ENCODE peak calls at places on chromosomes 7 and 10, in ten cellular contexts. M, Y, T, A, W, J, U, E, I and Q are unnamed samples. For H3K4me1, the result is how much of the 10 kb centered on the place peaks cover.

GRCh38 chr10:78717200-78717599 is 351.6 kb upstream of the ZMIZ1 start:
- DNase-seq in M (no peak), Y (no peak), T (no peak), A (peak), W (no peak), J (no peak), U (no peak), E (no peak), I (no peak), Q (no peak)

GRCh38 chr10:2866569-2866968 is 200.8 kb upstream of the PFKP start:
- DNase-seq in M (no peak), Y (no peak), T (no peak), A (no peak), W (no peak), J (no peak), U (no peak), E (no peak), I (no peak), Q (no peak)

GRCh38 chr10:110460111-110460809 is 37.4 kb upstream of the DUSP5 start:
- DNase-seq in M (peak), Y (no peak), T (peak), A (peak), W (peak), J (no peak), U (peak), E (no peak), I (no peak), Q (no peak)

GRCh38 chr10:20598590-20598989 is 298.5 kb downstream of the NEBL start:
- DNase-seq in M (no peak), Y (no peak), T (no peak), A (no peak), W (no peak), J (peak), U (no peak), E (no peak), I (no peak), Q (no peak)

GRCh38 chr10:104076743-104077160 is 8.9 kb downstream of the COL17A1 start:
- DNase-seq in M (peak), Y (no peak), T (no peak), A (peak), W (no peak), J (no peak), U (peak), E (no peak), I (no peak), Q (peak)

GRCh38 chr10:100825946-100826660 is 80.7 kb downstream of the PAX2 start:
- DNase-seq in M (no peak), Y (no peak), T (peak), A (no peak), W (no peak), J (peak), U (no peak), E (no peak), I (no peak), Q (no peak)

GRCh38 chr10:127415901-127416630 is 133.0 kb upstream of the NPS start:
- DNase-seq in M (no peak), Y (no peak), T (peak), A (no peak), W (no peak), J (no peak), U (no peak), E (no peak), I (no peak), Q (no peak)

GRCh38 chr7:36547361-36547760 is 157.7 kb downstream of the ANLN start:
- DNase-seq in M (no peak), Y (no peak), T (no peak), A (no peak), W (no peak), J (no peak), U (no peak), E (no peak), I (no peak), Q (no peak)

GRCh38 chr10:107653832-107654287 is 489.4 kb upstream of the SORCS1 start:
- DNase-seq in M (no peak), Y (no peak), T (no peak), A (peak), W (no peak), J (no peak), U (no peak), E (no peak), I (no peak), Q (no peak)

GRCh38 chr10:58651040-58651439 is 138.4 kb downstream of the BICC1 start:
- DNase-seq in M (no peak), Y (no peak), T (no peak), A (no peak), W (peak), J (no peak), U (no peak), E (no peak), I (no peak), Q (no peak)

GRCh38 chr10:95295031-95295755 is 4.4 kb upstream of the PDLIM1 start:
- DNase-seq in M (peak), Y (peak), T (peak), A (peak), W (no peak), J (no peak), U (peak), E (peak), I (no peak), Q (peak)

GRCh38 chr10:72275351-72276012 is 1.8 kb downstream of the DDIT4 start:
- DNase-seq in M (no peak), Y (peak), T (no peak), A (peak), W (no peak), J (no peak), U (no peak), E (peak), I (no peak), Q (no peak)

GRCh38 chr10:124740374-124741280 is 3.6 kb downstream of the FAM53B start:
- DNase-seq in M (no peak), Y (peak), T (peak), A (peak), W (no peak), J (no peak), U (peak), E (no peak), I (no peak), Q (peak)

GRCh38 chr7:139583826-139584553 is 60.5 kb downstream of the CLEC2L start:
- DNase-seq in M (peak), Y (no peak), T (peak), A (no peak), W (no peak), J (no peak), U (no peak), E (no peak), I (no peak), Q (no peak)

GRCh38 chr7:128217030-128217805 is 23.9 kb upstream of the LEP start:
- DNase-seq in M (no peak), Y (no peak), T (peak), A (no peak), W (no peak), J (no peak), U (no peak), E (peak), I (no peak), Q (no peak)

GRCh38 chr10:22230331-22230833 is 12.6 kb upstream of the EBLN1 start:
- DNase-seq in M (no peak), Y (no peak), T (no peak), A (no peak), W (peak), J (no peak), U (peak), E (no peak), I (no peak), Q (peak)

GRCh38 chr10:47371629-47372485 is 12.2 kb downstream of the ZNF488 start:
- DNase-seq in M (peak), Y (no peak), T (peak), A (no peak), W (peak), J (peak), U (no peak), E (no peak), I (no peak), Q (no peak)

GRCh38 chr10:129647563-129647962 is 180.5 kb downstream of the MGMT start:
- DNase-seq in M (no peak), Y (no peak), T (no peak), A (no peak), W (no peak), J (no peak), U (no peak), E (no peak), I (no peak), Q (no peak)

GRCh38 chr7:108459922-108460551 is 3.8 kb upstream of the NRCAM start:
- DNase-seq in M (no peak), Y (no peak), T (no peak), A (no peak), W (peak), J (no peak), U (peak), E (peak), I (no peak), Q (no peak)

GRCh38 chr7:133130166-133130565 is 48.3 kb upstream of the CHCHD3 start:
- DNase-seq in M (no peak), Y (no peak), T (no peak), A (no peak), W (no peak), J (no peak), U (no peak), E (no peak), I (no peak), Q (no peak)

GRCh38 chr7:133135451-133135850 is 53.6 kb upstream of the CHCHD3 start:
- DNase-seq in M (no peak), Y (no peak), T (no peak), A (no peak), W (no peak), J (no peak), U (no peak), E (no peak), I (no peak), Q (no peak)

GRCh38 chr7:133139350-133139749 is 57.5 kb upstream of the CHCHD3 start:
- DNase-seq in M (no peak), Y (no peak), T (no peak), A (no peak), W (no peak), J (no peak), U (peak), E (no peak), I (no peak), Q (no peak)

GRCh38 chr7:133134810-133135209 is 52.9 kb upstream of the CHCHD3 start:
- DNase-seq in M (no peak), Y (no peak), T (no peak), A (no peak), W (no peak), J (no peak), U (no peak), E (no peak), I (no peak), Q (no peak)
- H3K4me1 ChIP-seq in M (under half), Y (under half), T (under half), A (under half), W (under half), J (under half), U (under half), E (under half), I (under half), Q (under half)

GRCh38 chr10:61758440-61758839 is 95.7 kb downstream of the CABCOCO1 start:
- DNase-seq in M (no peak), Y (no peak), T (no peak), A (no peak), W (no peak), J (no peak), U (peak), E (no peak), I (no peak), Q (no peak)

GRCh38 chr10:61763778-61764177 is 101.0 kb downstream of the CABCOCO1 start:
- DNase-seq in M (no peak), Y (no peak), T (no peak), A (no peak), W (no peak), J (no peak), U (no peak), E (no peak), I (no peak), Q (no peak)

GRCh38 chr10:61759751-61760150 is 97.0 kb downstream of the CABCOCO1 start:
- DNase-seq in M (no peak), Y (no peak), T (no peak), A (no peak), W (no peak), J (no peak), U (no peak), E (no peak), I (no peak), Q (no peak)

GRCh38 chr10:61761825-61762217 is 99.1 kb downstream of the CABCOCO1 start:
- DNase-seq in M (no peak), Y (no peak), T (no peak), A (peak), W (no peak), J (no peak), U (no peak), E (no peak), I (no peak), Q (peak)

GRCh38 chr10:61760943-61761824 is 98.5 kb downstream of the CABCOCO1 start:
- DNase-seq in M (no peak), Y (no peak), T (no peak), A (peak), W (no peak), J (no peak), U (peak), E (no peak), I (no peak), Q (no peak)
- H3K4me3 ChIP-seq in M (no peak), Y (no peak), T (no peak), A (no peak), W (no peak), J (no peak), U (no peak), E (no peak), I (no peak), Q (no peak)

GRCh38 chr10:12042409-12042796 is 206 bp downstream of the UPF2 start:
- DNase-seq in M (peak), Y (peak), T (peak), A (peak), W (no peak), J (no peak), U (no peak), E (peak), I (no peak), Q (no peak)

GRCh38 chr10:12045610-12046009 is 3.0 kb upstream of the UPF2 start:
- DNase-seq in M (no peak), Y (no peak), T (no peak), A (no peak), W (no peak), J (no peak), U (no peak), E (no peak), I (no peak), Q (no peak)

GRCh38 chr10:12042797-12043651 is at the start of gene UPF2:
- DNase-seq in M (peak), Y (peak), T (peak), A (peak), W (peak), J (peak), U (peak), E (peak), I (peak), Q (peak)

GRCh38 chr10:12041766-12042408 is 722 bp downstream of the UPF2 start:
- DNase-seq in M (no peak), Y (no peak), T (no peak), A (peak), W (no peak), J (peak), U (peak), E (no peak), I (no peak), Q (peak)
- TF ChIP-seq POLR2AphosphoS5 in M (no peak), Y (no peak), T (no peak), A (peak), W (no peak), J (no peak), U (no peak), E (no peak), I (no peak), Q (no peak)

DNA sequence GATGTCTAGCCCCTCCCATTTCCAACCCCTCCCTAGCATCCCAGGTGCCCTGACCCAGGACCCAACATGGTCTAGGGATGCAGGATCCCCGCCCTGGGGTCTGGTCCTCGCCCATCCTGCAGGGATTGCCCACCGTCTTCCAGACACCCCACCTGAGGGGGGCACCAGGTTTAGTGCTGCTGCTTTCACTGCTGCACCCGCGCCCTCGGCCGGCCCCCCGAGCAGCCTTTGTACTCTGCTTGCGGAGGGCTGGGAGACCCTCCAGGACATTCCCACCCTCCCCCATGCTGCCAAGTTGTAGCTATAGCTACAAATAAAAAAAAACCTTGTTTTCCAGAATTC is 9.6 kb downstream of the ZYX start:
- DNase-seq in M (no peak), Y (no peak), T (no peak), A (no peak), W (no peak), J (no peak), U (no peak), E (no peak), I (no peak), Q (no peak)
- H3K4me1 ChIP-seq in M (half or more), Y (half or more), T (under half), A (under half), W (under half), J (half or more), U (half or more), E (under half), I (under half), Q (under half)

DNA sequence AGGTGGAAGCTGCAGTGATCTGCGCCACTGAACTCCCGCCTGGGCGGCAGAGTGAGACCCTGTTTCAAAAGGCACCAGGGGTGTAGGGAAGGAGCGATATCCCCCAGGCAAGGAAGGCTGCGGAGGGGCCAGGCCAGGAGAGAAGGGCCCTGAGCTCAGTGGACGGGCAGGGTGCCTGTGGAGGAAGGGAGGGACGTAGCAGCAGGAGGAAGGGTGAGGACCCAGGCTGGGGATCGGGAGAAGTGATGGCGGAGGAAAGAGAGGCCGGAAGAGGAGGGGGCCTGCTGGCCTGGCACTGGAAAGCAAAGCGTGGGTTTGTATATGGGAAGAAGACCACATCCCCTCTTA is 45.6 kb downstream of the ALOX5 start:
- DNase-seq in M (no peak), Y (no peak), T (no peak), A (no peak), W (peak), J (no peak), U (no peak), E (peak), I (no peak), Q (no peak)
- H3K4me3 ChIP-seq in M (peak), Y (peak), T (peak), A (peak), W (peak), J (peak), U (peak), E (no peak), I (no peak), Q (peak)

GRCh38 chr7:133859191-133859590 is 267.9 kb upstream of the LRGUK start:
- DNase-seq in M (no peak), Y (no peak), T (no peak), A (no peak), W (no peak), J (no peak), U (no peak), E (no peak), I (no peak), Q (no peak)
- TF ChIP-seq POLR2AphosphoS5 in M (no peak), Y (no peak), T (no peak), A (no peak), W (no peak), J (no peak), U (no peak), E (no peak), I (no peak), Q (no peak)

DNA sequence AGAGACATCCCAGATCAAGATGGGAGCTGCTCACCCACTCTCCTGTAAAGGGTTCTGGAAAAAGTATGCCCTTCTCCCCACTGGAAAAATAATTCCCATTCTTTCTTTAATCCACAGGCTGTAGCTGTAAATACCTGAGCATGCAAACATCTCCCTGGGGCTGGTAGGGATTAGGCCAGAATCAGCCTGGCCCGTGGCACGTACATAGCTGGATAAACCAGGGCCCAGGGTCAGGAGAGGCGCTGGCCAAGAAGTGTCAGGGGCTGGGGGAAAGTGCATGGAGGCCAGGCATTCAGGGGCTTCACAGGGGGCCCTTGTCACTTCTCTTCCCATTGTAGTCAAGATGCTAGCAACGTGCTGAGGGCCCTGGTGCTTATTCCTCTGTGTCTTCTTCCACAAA is 30.7 kb upstream of the AQP1 start:
- DNase-seq in M (no peak), Y (no peak), T (no peak), A (no peak), W (no peak), J (no peak), U (no peak), E (no peak), I (no peak), Q (no peak)
- H3K4me1 ChIP-seq in M (under half), Y (under half), T (under half), A (under half), W (under half), J (under half), U (under half), E (under half), I (under half), Q (under half)

DNA sequence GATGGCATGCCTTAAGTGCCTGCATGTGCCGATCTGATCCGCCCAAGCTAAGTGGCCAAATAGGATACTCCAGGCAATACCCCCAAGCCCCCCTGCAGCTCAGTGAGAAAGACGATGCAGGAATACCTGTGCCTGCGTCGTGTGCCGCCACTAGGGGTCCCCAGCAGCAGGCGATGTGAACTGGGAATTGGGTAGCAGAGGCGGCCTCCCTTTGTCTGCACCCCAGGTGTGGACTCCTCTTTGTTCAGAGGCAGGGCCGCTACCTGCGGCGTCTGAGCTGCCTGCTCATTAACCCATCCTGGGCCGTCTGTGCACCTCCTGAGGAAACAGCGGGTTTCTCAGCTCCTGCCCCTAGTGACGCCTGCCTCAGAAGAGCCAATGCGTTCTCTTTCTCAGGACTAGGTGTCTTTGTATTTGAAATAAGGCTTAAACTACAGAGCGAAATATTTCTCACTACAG is 4.8 kb upstream of the CHN2 start:
- DNase-seq in M (peak), Y (peak), T (peak), A (peak), W (peak), J (no peak), U (peak), E (peak), I (peak), Q (peak)
- H3K4me3 ChIP-seq in M (no peak), Y (no peak), T (no peak), A (peak), W (no peak), J (no peak), U (no peak), E (no peak), I (no peak), Q (no peak)